ENCODE peak calls at places on chromosomes 2 and 18, in six cellular contexts. F, R, T, V, G and S are unnamed samples.

GRCh38 chr18:66138642-66139041 is 387.8 kb downstream of the CDH7 start:
- DNase-seq in G (no peak), T (no peak), V (no peak), F (no peak), R (no peak), S (no peak)

GRCh38 chr2:113223813-113224212 is 50.0 kb downstream of the PSD4 start:
- DNase-seq in R (no peak), T (no peak), F (no peak), V (no peak), G (no peak), S (no peak)

GRCh38 chr2:120765031-120765910 is 29.6 kb downstream of the GLI2 start:
- DNase-seq in V (no peak), F (peak), G (peak), T (no peak), R (peak), S (no peak)

GRCh38 chr2:68356599-68357239 is 8.4 kb upstream of the PLEK start:
- DNase-seq in G (no peak), R (no peak), T (no peak), F (no peak), V (no peak), S (no peak)

GRCh38 chr2:85112906-85113625 is 20.1 kb upstream of the TCF7L1 start:
- DNase-seq in T (peak), V (peak), R (no peak), G (peak), F (no peak), S (no peak)

GRCh38 chr18:53944721-53945120 is 279.7 kb downstream of the MBD2 start:
- DNase-seq in R (no peak), V (no peak), F (no peak), G (no peak), T (no peak), S (peak)

GRCh38 chr2:119259296-119259860 is 35.7 kb downstream of the STEAP3 start:
- DNase-seq in F (no peak), G (no peak), T (no peak), R (no peak), V (no peak), S (no peak)

GRCh38 chr2:196130039-196130825 is 41.1 kb downstream of the STK17B start:
- DNase-seq in F (no peak), T (no peak), R (no peak), V (no peak), G (no peak), S (peak)

GRCh38 chr18:24212939-24213338 is 74.1 kb downstream of the CABYR start:
- DNase-seq in G (peak), R (no peak), T (peak), F (peak), V (peak), S (peak)

GRCh38 chr2:142694282-142694681 is 183.2 kb upstream of the KYNU start:
- DNase-seq in F (no peak), T (no peak), R (no peak), V (no peak), G (no peak), S (no peak)

GRCh38 chr18:47585136-47585535 is 333.7 kb upstream of the SKOR2 start:
- DNase-seq in R (no peak), V (no peak), T (no peak), F (no peak), G (no peak), S (no peak)

GRCh38 chr2:138090330-138090729 is 126.1 kb downstream of the HNMT start:
- DNase-seq in R (no peak), T (peak), F (peak), V (peak), G (peak), S (peak)

GRCh38 chr18:35029103-35029502 is 12.1 kb upstream of the MAPRE2 start:
- DNase-seq in G (peak), R (no peak), T (peak), V (no peak), F (peak), S (no peak)

GRCh38 chr2:85772019-85772745 is 18.4 kb downstream of the ATOH8 start:
- DNase-seq in G (peak), T (peak), F (peak), V (peak), R (peak), S (peak)

GRCh38 chr2:232436381-232437129 is 19.4 kb upstream of the ALPI start:
- DNase-seq in V (no peak), F (no peak), T (no peak), R (no peak), G (no peak), S (no peak)

GRCh38 chr2:124704056-124704644 is 679.1 kb downstream of the CNTNAP5 start:
- DNase-seq in R (no peak), T (no peak), G (no peak), F (no peak), V (no peak), S (no peak)

GRCh38 chr2:240050278-240050677 is 3.0 kb downstream of the OR6B3 start:
- DNase-seq in T (no peak), F (no peak), R (no peak), V (no peak), G (no peak), S (no peak)

GRCh38 chr2:146873646-146874259 is 971.1 kb upstream of the ACVR2A start:
- DNase-seq in R (no peak), G (no peak), F (no peak), V (no peak), T (no peak), S (peak)

GRCh38 chr2:236629961-236630872 is 60.6 kb downstream of the ACKR3 start:
- DNase-seq in G (no peak), F (no peak), T (no peak), V (no peak), R (no peak), S (no peak)

GRCh38 chr2:20218331-20219320 is 6.3 kb downstream of the SDC1 start:
- DNase-seq in V (peak), F (no peak), R (peak), T (no peak), G (no peak), S (no peak)

GRCh38 chr2:107622741-107623310 is 203.9 kb upstream of the RGPD4 start:
- DNase-seq in F (no peak), V (no peak), R (no peak), G (no peak), T (no peak), S (no peak)

GRCh38 chr2:117985092-117985491 is 28.8 kb downstream of the CCDC93 start:
- DNase-seq in F (no peak), G (no peak), T (no peak), V (peak), R (no peak), S (no peak)

GRCh38 chr2:231360401-231360800 is 35.1 kb upstream of the B3GNT7 start:
- DNase-seq in T (no peak), F (no peak), V (no peak), R (no peak), G (no peak), S (no peak)

GRCh38 chr18:10497350-10497749 is 28.5 kb upstream of the NAPG start:
- DNase-seq in F (no peak), V (peak), T (no peak), R (no peak), G (no peak), S (no peak)

GRCh38 chr2:130845507-130846085 is 8.9 kb downstream of the ARHGEF4 start:
- DNase-seq in R (peak), G (peak), V (peak), T (no peak), F (no peak), S (no peak)

GRCh38 chr2:121080013-121080772 is 204.8 kb downstream of the TFCP2L1 start:
- DNase-seq in V (no peak), T (peak), F (peak), R (no peak), G (peak), S (peak)

GRCh38 chr2:228039752-228040534 is 141.5 kb downstream of the SPHKAP start:
- DNase-seq in R (no peak), T (peak), G (no peak), V (peak), F (peak), S (peak)

GRCh38 chr2:132400169-132400900 is 16.3 kb upstream of the GPR39 start:
- DNase-seq in F (peak), V (peak), R (no peak), T (peak), G (peak), S (peak)

GRCh38 chr18:13587937-13588336 is 138.4 kb downstream of the FAM210A start:
- DNase-seq in F (no peak), V (no peak), T (no peak), G (no peak), R (no peak), S (no peak)

GRCh38 chr2:55408098-55408882 is 11.4 kb downstream of the CCDC88A start:
- DNase-seq in T (peak), R (no peak), G (peak), V (peak), F (peak), S (peak)

GRCh38 chr2:168192839-168193616 is 54.4 kb downstream of the STK39 start:
- DNase-seq in T (no peak), V (no peak), F (peak), R (no peak), G (no peak), S (no peak)

GRCh38 chr2:234823877-234824376 is 127.9 kb upstream of the SH3BP4 start:
- DNase-seq in G (peak), R (no peak), T (peak), V (peak), F (peak), S (peak)

GRCh38 chr2:188675391-188676011 is 298.7 kb upstream of the COL3A1 start:
- DNase-seq in R (no peak), G (peak), F (peak), V (no peak), T (peak), S (no peak)

GRCh38 chr2:128982001-128982400 is 663.3 kb upstream of the HS6ST1 start:
- DNase-seq in R (no peak), G (no peak), V (no peak), F (no peak), T (no peak), S (no peak)

GRCh38 chr2:73886357-73886756 is 6.5 kb upstream of the ACTG2 start:
- DNase-seq in G (no peak), V (no peak), F (no peak), R (no peak), T (no peak), S (no peak)

GRCh38 chr2:204545861-204546773 is 842 bp downstream of the PARD3B start:
- DNase-seq in T (no peak), F (no peak), G (no peak), V (peak), R (peak), S (peak)

DNA sequence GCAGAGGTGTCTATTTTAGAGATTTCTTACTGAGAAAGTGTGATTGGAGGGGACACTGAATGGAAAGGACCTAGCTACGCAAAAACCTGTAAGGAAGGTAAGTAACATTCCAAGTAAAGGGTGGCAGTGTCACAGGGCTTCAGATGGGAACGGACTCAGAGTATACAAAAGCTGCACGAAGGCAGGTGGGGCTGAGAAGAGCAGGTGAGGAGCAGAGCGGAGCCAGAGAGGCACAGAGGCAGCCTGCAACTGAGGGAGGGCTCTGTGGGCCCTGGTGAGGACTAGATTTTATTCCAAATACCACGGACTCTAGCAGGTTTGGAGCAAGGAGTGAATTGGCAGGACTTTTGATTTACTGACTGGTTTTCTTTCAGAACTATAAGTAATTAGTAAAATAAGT is 331.3 kb upstream of the PKDCC start:
- DNase-seq in F (no peak), R (no peak), V (no peak), T (no peak), G (no peak), S (no peak)
- TF ChIP-seq CTCF in F (no peak), R (no peak), V (no peak), T (no peak), G (no peak), S (no peak)

GRCh38 chr2:174636979-174637378 is 39.4 kb upstream of the WIPF1 start:
- DNase-seq in V (no peak), R (no peak), F (no peak), G (no peak), T (no peak), S (no peak)
- TF ChIP-seq CTCF in V (no peak), R (peak), F (peak), G (no peak), T (peak), S (no peak)

GRCh38 chr18:80191264-80191663 is 56.0 kb downstream of the PARD6G start:
- DNase-seq in R (no peak), V (no peak), F (no peak), T (no peak), G (no peak), S (no peak)
- TF ChIP-seq CTCF in R (no peak), V (no peak), F (no peak), T (no peak), G (no peak), S (no peak)

DNA sequence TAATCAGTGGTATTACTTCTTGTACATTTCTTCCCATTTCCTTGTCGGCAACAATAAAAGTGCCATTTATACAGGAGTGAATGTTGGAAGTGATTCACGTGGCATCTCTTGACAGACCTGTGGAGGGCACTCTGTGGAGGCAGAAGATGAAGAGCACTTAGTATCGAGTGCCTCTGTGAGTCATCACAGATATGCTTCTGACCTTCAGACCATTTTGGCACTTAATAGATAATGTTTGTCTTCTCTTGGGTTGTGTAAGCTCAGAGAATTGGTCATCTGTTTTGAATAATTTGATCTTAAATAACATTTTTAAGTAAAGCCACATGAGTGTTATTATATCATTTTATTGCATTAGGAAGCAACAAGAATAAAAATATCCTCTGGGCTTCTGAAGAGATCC is 305.5 kb downstream of the PTPRM start:
- DNase-seq in R (no peak), V (peak), G (peak), T (peak), F (peak), S (peak)
- TF ChIP-seq CTCF in R (peak), V (peak), G (peak), T (peak), F (peak), S (peak)

DNA sequence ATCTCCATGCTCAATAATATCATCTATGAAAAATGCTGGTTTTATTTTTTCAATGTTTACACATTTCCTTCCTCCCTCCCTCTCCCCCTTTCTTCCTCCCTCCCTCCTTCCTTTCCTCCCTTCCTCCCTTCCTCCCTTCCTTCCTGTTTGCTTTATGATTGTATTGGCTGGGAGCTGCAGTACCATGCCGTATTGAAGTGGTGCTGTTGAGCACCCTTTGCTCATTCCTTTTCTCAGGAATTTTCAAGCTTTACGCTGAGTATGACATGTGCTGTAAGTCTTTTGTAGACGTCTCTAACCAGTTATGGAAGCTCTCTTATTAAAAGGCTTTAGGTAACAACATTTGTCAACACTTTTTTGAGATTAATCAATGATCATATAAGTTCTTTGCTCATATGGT is 100.4 kb downstream of the SNTG2 start:
- DNase-seq in F (peak), T (no peak), R (no peak), V (no peak), G (peak), S (no peak)
- TF ChIP-seq CTCF in F (no peak), T (peak), R (peak), V (peak), G (peak), S (no peak)

GRCh38 chr2:96951125-96951654 is 35.2 kb downstream of the FAM178B start:
- DNase-seq in F (peak), G (peak), T (no peak), V (peak), R (peak), S (peak)
- TF ChIP-seq CTCF in F (peak), G (peak), T (peak), V (peak), R (peak), S (peak)

DNA sequence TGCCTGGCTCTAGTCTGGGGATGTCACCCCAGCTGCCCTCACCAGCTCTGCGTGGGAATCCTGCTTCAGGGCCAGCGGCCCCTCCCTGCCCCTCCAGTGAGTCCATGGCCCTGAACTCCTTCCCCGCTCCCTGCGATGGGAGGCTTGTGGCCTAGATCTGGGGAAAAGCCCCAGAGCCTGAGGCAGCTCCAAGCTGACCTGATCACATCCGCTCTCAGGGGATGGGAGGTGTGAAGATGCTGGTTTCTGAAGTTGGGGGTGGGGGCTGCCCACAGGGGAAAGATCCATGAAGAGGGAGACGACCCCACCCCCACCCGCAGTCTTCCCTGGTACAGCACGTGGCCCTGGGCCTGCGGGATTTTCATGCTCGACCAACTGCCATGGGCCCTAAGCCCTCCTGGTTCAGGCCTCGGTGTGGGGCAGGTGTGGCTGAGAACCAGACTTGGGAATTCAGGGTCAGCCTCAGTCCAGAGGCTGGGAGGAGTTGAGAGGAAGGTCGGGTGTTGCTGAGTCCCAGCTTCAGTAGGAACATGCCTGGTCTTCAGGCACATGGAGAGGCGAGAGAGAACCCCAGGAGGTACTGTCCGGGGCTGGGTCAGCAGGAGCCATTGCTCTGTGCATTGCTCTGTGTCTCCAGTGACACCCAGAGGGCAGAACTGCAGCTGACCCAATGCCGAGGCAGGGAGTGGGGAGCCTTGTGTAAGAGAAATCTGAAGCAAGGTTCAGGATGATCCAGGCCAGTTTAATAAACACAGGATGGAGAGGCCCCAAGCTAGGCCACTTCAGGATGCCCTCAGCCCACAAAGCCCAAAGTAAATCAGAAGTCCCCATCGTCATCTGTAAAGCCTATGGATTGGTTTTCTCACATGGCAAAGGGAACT is 115.1 kb downstream of the CAPN13 start:
- DNase-seq in V (no peak), F (peak), G (peak), T (peak), R (no peak), S (peak)
- TF ChIP-seq CTCF in V (peak), F (peak), G (peak), T (peak), R (peak), S (peak)